ENCODE peak calls at places on chromosomes 5 and 9, in six cellular contexts. V is activated T-cell treated with anti-CD3 and anti-CD28 coated beads, Interleukin-2, amount 50 U/mL, for 4 hours; N is effector CD4-positive, alpha-beta T cell; T is activated CD8-positive, alpha-beta memory T cell treated with anti-CD3 and anti-CD28 coated beads, Interleukin-2, amount 50 U/mL, for 4 hours; B is retinal pigment epithelial cell; A is effector memory CD4-positive, alpha-beta T cell. G is an unnamed sample.

GRCh38 chr9:88722753-88723152 is 187.8 kb downstream of the NXNL2 start:
- DNase-seq in V (no peak), N (no peak), T (no peak), B (no peak), A (no peak), G (no peak)

GRCh38 chr9:122619996-122620395 is 5.5 kb downstream of the OR1Q1 start:
- DNase-seq in V (no peak), N (no peak), T (no peak), B (no peak), A (no peak), G (no peak)

GRCh38 chr5:72412283-72413055 is 92.3 kb downstream of the PTCD2 start:
- DNase-seq in V (no peak), N (no peak), T (no peak), B (peak), A (no peak), G (no peak)

GRCh38 chr5:34486160-34486765 is 169.9 kb upstream of the RAI14 start:
- DNase-seq in V (peak), N (peak), T (peak), B (no peak), A (peak), G (peak)

GRCh38 chr5:141513627-141514329 is 24.9 kb downstream of the PCDHGC5 start:
- DNase-seq in V (peak), N (peak), T (peak), B (peak), A (no peak), G (no peak)

GRCh38 chr9:132062768-132063167 is 16.9 kb downstream of the MED27 start:
- DNase-seq in V (no peak), N (no peak), T (no peak), B (no peak), A (no peak), G (no peak)

GRCh38 chr5:110386782-110387181 is 339.7 kb downstream of the TMEM232 start:
- DNase-seq in V (no peak), N (no peak), T (no peak), B (peak), A (no peak), G (peak)

GRCh38 chr5:67383451-67383850 is 186.9 kb upstream of the CD180 start:
- DNase-seq in V (no peak), N (no peak), T (no peak), B (no peak), A (no peak), G (no peak)

GRCh38 chr9:16192403-16193017 is 639.7 kb downstream of the CCDC171 start:
- DNase-seq in V (no peak), N (no peak), T (no peak), B (no peak), A (no peak), G (no peak)

GRCh38 chr5:105977163-105977562 is 1693.6 kb downstream of the EFNA5 start:
- DNase-seq in V (no peak), N (no peak), T (no peak), B (no peak), A (no peak), G (no peak)

GRCh38 chr9:89361031-89361430 is 42.7 kb downstream of the SECISBP2 start:
- DNase-seq in V (no peak), N (no peak), T (no peak), B (no peak), A (no peak), G (no peak)

GRCh38 chr5:144267961-144268513 is 97.4 kb downstream of the KCTD16 start:
- DNase-seq in V (no peak), N (no peak), T (no peak), B (no peak), A (no peak), G (no peak)

GRCh38 chr5:1012316-1012841 is 3.8 kb downstream of the NKD2 start:
- DNase-seq in V (no peak), N (no peak), T (no peak), B (no peak), A (no peak), G (no peak)

GRCh38 chr5:119578937-119579336 is 50.4 kb upstream of the FAM170A start:
- DNase-seq in V (no peak), N (no peak), T (no peak), B (no peak), A (no peak), G (peak)

GRCh38 chr5:151719228-151719861 is 32.6 kb upstream of the SPARC start:
- DNase-seq in V (no peak), N (no peak), T (no peak), B (no peak), A (no peak), G (peak)

GRCh38 chr5:157827429-157827828 is 31.5 kb downstream of the CLINT1 start:
- DNase-seq in V (no peak), N (no peak), T (no peak), B (no peak), A (no peak), G (no peak)

GRCh38 chr9:30771278-30771677 is 1613.2 kb upstream of the ACO1 start:
- DNase-seq in V (no peak), N (no peak), T (no peak), B (no peak), A (no peak), G (no peak)

GRCh38 chr9:114290561-114290986 is 32.3 kb upstream of the ORM1 start:
- DNase-seq in V (no peak), N (no peak), T (peak), B (no peak), A (no peak), G (no peak)

GRCh38 chr5:132812123-132812948 is 766 bp upstream of the SOWAHA start:
- DNase-seq in V (no peak), N (no peak), T (no peak), B (no peak), A (no peak), G (no peak)

GRCh38 chr9:113274474-113275146 is 762 bp downstream of the CDC26 start:
- DNase-seq in V (no peak), N (peak), T (no peak), B (peak), A (peak), G (peak)

GRCh38 chr9:126984969-126985368 is 70.4 kb downstream of the RALGPS1 start:
- DNase-seq in V (no peak), N (no peak), T (no peak), B (no peak), A (no peak), G (no peak)

GRCh38 chr9:87122947-87123685 is 175.8 kb upstream of the GAS1 start:
- DNase-seq in V (no peak), N (no peak), T (no peak), B (no peak), A (no peak), G (no peak)

GRCh38 chr5:137822158-137822764 is 45.4 kb upstream of the MYOT start:
- DNase-seq in V (no peak), N (no peak), T (no peak), B (no peak), A (no peak), G (peak)

GRCh38 chr5:76946090-76946489 is 6.8 kb upstream of the CRHBP start:
- DNase-seq in V (no peak), N (no peak), T (no peak), B (no peak), A (no peak), G (no peak)

GRCh38 chr9:135736265-135736978 is 34.4 kb downstream of the KCNT1 start:
- DNase-seq in V (no peak), N (no peak), T (no peak), B (no peak), A (no peak), G (no peak)

GRCh38 chr5:118233601-118234000 is 754.7 kb downstream of the DTWD2 start:
- DNase-seq in V (no peak), N (no peak), T (no peak), B (peak), A (no peak), G (no peak)

GRCh38 chr5:154541553-154541952 is 63.5 kb upstream of the HAND1 start:
- DNase-seq in V (no peak), N (no peak), T (no peak), B (no peak), A (no peak), G (no peak)

GRCh38 chr9:92982130-92982529 is 34.8 kb downstream of the FGD3 start:
- DNase-seq in V (no peak), N (no peak), T (no peak), B (no peak), A (no peak), G (no peak)

GRCh38 chr9:93324191-93324834 is 127.2 kb upstream of the FAM120A start:
- DNase-seq in V (no peak), N (no peak), T (no peak), B (no peak), A (no peak), G (no peak)

GRCh38 chr9:7316967-7317366 is 482.6 kb downstream of the DMAC1 start:
- DNase-seq in V (no peak), N (no peak), T (no peak), B (no peak), A (no peak), G (no peak)

GRCh38 chr9:120303519-120303918 is 276.4 kb downstream of the CDK5RAP2 start:
- DNase-seq in V (no peak), N (no peak), T (no peak), B (no peak), A (no peak), G (no peak)

GRCh38 chr5:41788800-41789395 is 81.3 kb downstream of the OXCT1 start:
- DNase-seq in V (no peak), N (no peak), T (no peak), B (peak), A (no peak), G (no peak)

GRCh38 chr5:14700478-14701436 is 36.2 kb downstream of the OTULIN start:
- DNase-seq in V (no peak), N (no peak), T (no peak), B (no peak), A (no peak), G (no peak)

GRCh38 chr9:91750343-91750742 is 199.7 kb downstream of the ROR2 start:
- DNase-seq in V (no peak), N (no peak), T (no peak), B (no peak), A (no peak), G (no peak)

G was measured in HepG2.